ENCODE peak calls at places on chromosomes 5 and 9, in six cellular contexts. One of them, this sample, is unnamed. For H3K4me1, the result is how much of the 10 kb centered on the place peaks cover.

GRCh38 chr9:110443146-110443877 is 105.6 kb upstream of the TXNDC8 start:
- DNase-seq in IMR-90: peak
- DNase-seq in H1: no peak
- DNase-seq in neuronal stem cell: no peak
- DNase-seq in H9: no peak
- DNase-seq in mesenchymal stem cell: peak
- DNase-seq in this sample: no peak

GRCh38 chr9:95981741-95982390 is 106.4 kb downstream of the ERCC6L2 start:
- DNase-seq in IMR-90: no peak
- DNase-seq in H1: no peak
- DNase-seq in neuronal stem cell: peak
- DNase-seq in H9: no peak
- DNase-seq in mesenchymal stem cell: no peak
- DNase-seq in this sample: no peak

GRCh38 chr9:101791938-101792337 is 53.5 kb upstream of the GRIN3A start:
- DNase-seq in IMR-90: no peak
- DNase-seq in H1: peak
- DNase-seq in neuronal stem cell: peak
- DNase-seq in H9: peak
- DNase-seq in mesenchymal stem cell: no peak
- DNase-seq in this sample: peak

GRCh38 chr5:33513786-33514185 is 73.0 kb downstream of the TARS1 start:
- DNase-seq in IMR-90: no peak
- DNase-seq in H1: no peak
- DNase-seq in neuronal stem cell: no peak
- DNase-seq in H9: no peak
- DNase-seq in mesenchymal stem cell: no peak
- DNase-seq in this sample: no peak

GRCh38 chr5:159343295-159344094 is 13.2 kb upstream of the IL12B start:
- DNase-seq in IMR-90: no peak
- DNase-seq in H1: no peak
- DNase-seq in neuronal stem cell: no peak
- DNase-seq in H9: no peak
- DNase-seq in mesenchymal stem cell: no peak
- DNase-seq in this sample: peak

GRCh38 chr5:167565555-167565954 is 725.9 kb upstream of the WWC1 start:
- DNase-seq in IMR-90: peak
- DNase-seq in H1: no peak
- DNase-seq in neuronal stem cell: no peak
- DNase-seq in H9: no peak
- DNase-seq in mesenchymal stem cell: peak
- DNase-seq in this sample: peak

GRCh38 chr9:124347968-124348358 is 67.3 kb downstream of the PSMB7 start:
- DNase-seq in IMR-90: no peak
- DNase-seq in H1: no peak
- DNase-seq in neuronal stem cell: no peak
- DNase-seq in H9: no peak
- DNase-seq in mesenchymal stem cell: no peak
- DNase-seq in this sample: no peak

GRCh38 chr5:143432658-143433239 is 29.3 kb upstream of the NR3C1 start:
- DNase-seq in IMR-90: no peak
- DNase-seq in H1: no peak
- DNase-seq in neuronal stem cell: no peak
- DNase-seq in H9: no peak
- DNase-seq in mesenchymal stem cell: no peak
- DNase-seq in this sample: no peak

GRCh38 chr9:129697956-129698757 is 32.7 kb downstream of the PRRX2 start:
- DNase-seq in IMR-90: no peak
- DNase-seq in H1: no peak
- DNase-seq in neuronal stem cell: no peak
- DNase-seq in H9: peak
- DNase-seq in mesenchymal stem cell: no peak
- DNase-seq in this sample: peak

GRCh38 chr9:81264516-81264915 is 424.8 kb downstream of the TLE1 start:
- DNase-seq in IMR-90: peak
- DNase-seq in H1: no peak
- DNase-seq in neuronal stem cell: no peak
- DNase-seq in H9: no peak
- DNase-seq in mesenchymal stem cell: peak
- DNase-seq in this sample: peak

GRCh38 chr5:60668715-60669304 is 31.2 kb downstream of the DEPDC1B start:
- DNase-seq in IMR-90: peak
- DNase-seq in H1: no peak
- DNase-seq in neuronal stem cell: no peak
- DNase-seq in H9: no peak
- DNase-seq in mesenchymal stem cell: peak
- DNase-seq in this sample: peak

GRCh38 chr5:81450940-81451339 is 57.0 kb upstream of the ACOT12 start:
- DNase-seq in IMR-90: peak
- DNase-seq in H1: no peak
- DNase-seq in neuronal stem cell: no peak
- DNase-seq in H9: no peak
- DNase-seq in mesenchymal stem cell: no peak
- DNase-seq in this sample: peak

GRCh38 chr5:40775085-40775845 is 19.5 kb upstream of the TTC33 start:
- DNase-seq in IMR-90: no peak
- DNase-seq in H1: no peak
- DNase-seq in neuronal stem cell: no peak
- DNase-seq in H9: no peak
- DNase-seq in mesenchymal stem cell: no peak
- DNase-seq in this sample: no peak

GRCh38 chr5:322281-322941 is 897 bp downstream of the AHRR start:
- DNase-seq in IMR-90: peak
- DNase-seq in H1: peak
- DNase-seq in neuronal stem cell: no peak
- DNase-seq in H9: peak
- DNase-seq in mesenchymal stem cell: peak
- DNase-seq in this sample: no peak

GRCh38 chr9:124164800-124165199 is 92.9 kb upstream of the NEK6 start:
- DNase-seq in IMR-90: no peak
- DNase-seq in H1: no peak
- DNase-seq in neuronal stem cell: no peak
- DNase-seq in H9: no peak
- DNase-seq in mesenchymal stem cell: no peak
- DNase-seq in this sample: no peak

GRCh38 chr9:75185585-75186170 is 97.4 kb downstream of the OSTF1 start:
- DNase-seq in IMR-90: no peak
- DNase-seq in H1: peak
- DNase-seq in neuronal stem cell: peak
- DNase-seq in H9: peak
- DNase-seq in mesenchymal stem cell: peak
- DNase-seq in this sample: peak

GRCh38 chr9:109602987-109603386 is 104.9 kb upstream of the PTPN3 start:
- DNase-seq in IMR-90: no peak
- DNase-seq in H1: no peak
- DNase-seq in neuronal stem cell: no peak
- DNase-seq in H9: no peak
- DNase-seq in mesenchymal stem cell: no peak
- DNase-seq in this sample: no peak

GRCh38 chr9:110555971-110556370 is 23.6 kb downstream of the SVEP1 start:
- DNase-seq in IMR-90: peak
- DNase-seq in H1: no peak
- DNase-seq in neuronal stem cell: no peak
- DNase-seq in H9: no peak
- DNase-seq in mesenchymal stem cell: peak
- DNase-seq in this sample: no peak

GRCh38 chr5:59040007-59040803 is 457.3 kb downstream of the RAB3C start:
- DNase-seq in IMR-90: no peak
- DNase-seq in H1: no peak
- DNase-seq in neuronal stem cell: no peak
- DNase-seq in H9: no peak
- DNase-seq in mesenchymal stem cell: peak
- DNase-seq in this sample: peak

DNA sequence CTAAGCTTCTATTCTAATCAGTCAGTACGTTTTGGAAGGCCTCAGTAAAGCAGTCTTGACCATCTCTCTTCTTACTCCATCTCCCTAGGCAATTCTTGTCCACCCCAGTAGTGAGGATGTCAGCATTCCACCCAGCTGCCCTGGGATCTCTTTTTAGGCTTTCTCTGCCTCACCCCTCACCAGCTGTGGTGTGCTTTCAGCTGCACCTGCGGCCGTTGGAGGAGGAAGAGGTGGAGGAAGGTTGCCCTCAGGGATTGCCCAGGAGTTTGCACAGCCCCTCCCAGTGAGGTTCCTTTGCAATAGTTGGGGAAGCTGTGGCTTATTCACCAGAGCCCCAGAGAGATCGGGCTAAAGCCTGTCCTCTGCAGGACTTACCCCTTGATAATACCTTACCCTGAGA is 615.8 kb downstream of the BNC2 start:
- DNase-seq in IMR-90: no peak
- DNase-seq in H1: no peak
- DNase-seq in neuronal stem cell: no peak
- DNase-seq in H9: no peak
- DNase-seq in mesenchymal stem cell: no peak
- DNase-seq in this sample: no peak
- H2BK120ac ChIP-seq in IMR-90: no peak
- H2BK120ac ChIP-seq in H1: no peak
- H2BK120ac ChIP-seq in neuronal stem cell: no peak
- H2BK120ac ChIP-seq in H9: no peak
- H2BK120ac ChIP-seq in mesenchymal stem cell: no peak
- H2BK120ac ChIP-seq in this sample: no peak

GRCh38 chr9:134851015-134851414 is 29.6 kb upstream of the FCN2 start:
- DNase-seq in IMR-90: no peak
- DNase-seq in H1: no peak
- DNase-seq in neuronal stem cell: no peak
- DNase-seq in H9: peak
- DNase-seq in mesenchymal stem cell: no peak
- DNase-seq in this sample: no peak
- H3K4me1 ChIP-seq in IMR-90: under half
- H3K4me1 ChIP-seq in H1: under half
- H3K4me1 ChIP-seq in neuronal stem cell: under half
- H3K4me1 ChIP-seq in H9: under half
- H3K4me1 ChIP-seq in mesenchymal stem cell: under half
- H3K4me1 ChIP-seq in this sample: under half

GRCh38 chr5:65721050-65721774 is 697 bp downstream of the SGTB start:
- DNase-seq in IMR-90: peak
- DNase-seq in H1: no peak
- DNase-seq in neuronal stem cell: peak
- DNase-seq in H9: peak
- DNase-seq in mesenchymal stem cell: peak
- DNase-seq in this sample: peak
- H3K18ac ChIP-seq in IMR-90: no peak
- H3K18ac ChIP-seq in H1: no peak
- H3K18ac ChIP-seq in neuronal stem cell: peak
- H3K18ac ChIP-seq in H9: no peak
- H3K18ac ChIP-seq in mesenchymal stem cell: peak
- H3K18ac ChIP-seq in this sample: no peak

GRCh38 chr9:90098456-90098855 is 493.6 kb downstream of the GADD45G start:
- DNase-seq in IMR-90: no peak
- DNase-seq in H1: no peak
- DNase-seq in neuronal stem cell: no peak
- DNase-seq in H9: no peak
- DNase-seq in mesenchymal stem cell: no peak
- DNase-seq in this sample: no peak
- H2BK120ac ChIP-seq in IMR-90: no peak
- H2BK120ac ChIP-seq in H1: no peak
- H2BK120ac ChIP-seq in neuronal stem cell: no peak
- H2BK120ac ChIP-seq in H9: no peak
- H2BK120ac ChIP-seq in mesenchymal stem cell: no peak
- H2BK120ac ChIP-seq in this sample: no peak

DNA sequence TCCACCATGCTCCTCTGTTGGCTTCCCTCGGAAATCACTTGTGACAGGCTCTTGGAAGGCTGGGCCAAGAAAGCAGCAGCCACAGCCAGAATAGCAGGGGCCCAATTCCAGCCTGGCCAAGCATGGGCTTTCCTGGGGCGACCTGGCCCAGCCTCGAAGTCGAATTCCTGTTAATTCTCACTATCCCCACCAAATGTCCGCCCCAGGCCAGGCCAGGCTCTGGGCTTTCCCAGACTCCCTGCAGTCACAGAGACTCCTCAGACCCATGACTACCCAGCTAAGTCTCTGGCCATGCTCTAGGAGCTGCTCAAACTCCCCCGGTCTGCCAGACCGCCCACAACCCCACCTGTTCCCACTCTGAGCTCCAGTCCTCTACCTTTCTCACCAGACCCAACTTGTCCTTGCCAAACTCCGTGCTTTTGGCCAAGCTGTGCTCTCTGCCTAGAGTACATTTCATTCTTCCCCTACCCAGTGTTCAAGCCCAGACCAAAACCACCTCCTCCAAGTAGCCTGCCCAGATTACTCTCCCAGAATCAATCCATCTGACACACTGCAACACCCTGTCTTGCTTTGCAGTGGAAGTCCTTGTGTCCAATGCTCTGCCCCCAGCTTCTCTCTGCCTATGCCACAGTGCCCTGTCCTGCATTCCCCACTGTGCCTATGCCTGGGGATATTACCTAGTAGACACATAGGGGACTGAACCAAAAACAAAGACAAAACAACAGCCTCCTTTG is 26.2 kb downstream of the SHB start:
- DNase-seq in IMR-90: no peak
- DNase-seq in H1: no peak
- DNase-seq in neuronal stem cell: no peak
- DNase-seq in H9: no peak
- DNase-seq in mesenchymal stem cell: no peak
- DNase-seq in this sample: peak
- H3K4me1 ChIP-seq in IMR-90: under half
- H3K4me1 ChIP-seq in H1: under half
- H3K4me1 ChIP-seq in neuronal stem cell: under half
- H3K4me1 ChIP-seq in H9: under half
- H3K4me1 ChIP-seq in mesenchymal stem cell: half or more
- H3K4me1 ChIP-seq in this sample: under half